ENCODE peak calls at places on chromosomes 1 and 21, in five cellular contexts. A is GM12892, E is T-cell, Y is NCI-H774, G is HEK293T. P is an unnamed sample.

GRCh38 chr1:94579876-94580294 is 38.3 kb upstream of the F3 start:
- DNase-seq in E (no peak), Y (no peak), G (no peak), A (no peak), P (no peak)

GRCh38 chr1:109314805-109315204 is 8.0 kb upstream of the MYBPHL start:
- DNase-seq in G (no peak), Y (no peak), A (no peak), E (no peak), P (no peak)

GRCh38 chr1:94616503-94616902 is 74.9 kb upstream of the F3 start:
- DNase-seq in A (no peak), Y (no peak), G (no peak), E (no peak), P (no peak)

GRCh38 chr1:53080769-53081168 is 18.8 kb downstream of the PODN start:
- DNase-seq in E (no peak), Y (no peak), G (no peak), A (no peak), P (no peak)

GRCh38 chr21:33075596-33076195 is 5.8 kb downstream of the OLIG1 start:
- DNase-seq in Y (no peak), E (no peak), A (no peak), G (no peak), P (no peak)

GRCh38 chr21:36909901-36910561 is 56.4 kb downstream of the HLCS start:
- DNase-seq in Y (no peak), G (no peak), A (no peak), E (no peak), P (no peak)

GRCh38 chr1:79726911-79727310 is 720.4 kb upstream of the ADGRL4 start:
- DNase-seq in E (no peak), G (no peak), Y (no peak), A (no peak), P (no peak)

GRCh38 chr21:35678393-35678792 is 381.9 kb downstream of the SETD4 start:
- DNase-seq in E (no peak), Y (no peak), A (no peak), G (no peak), P (no peak)

GRCh38 chr1:15141933-15142647 is 11.5 kb upstream of the TMEM51 start:
- DNase-seq in E (no peak), G (no peak), A (no peak), Y (no peak), P (no peak)

GRCh38 chr1:3133671-3134070 is 64.7 kb downstream of the PRDM16 start:
- DNase-seq in A (no peak), E (no peak), Y (no peak), G (no peak), P (no peak)

GRCh38 chr1:226978350-226979114 is 38.4 kb downstream of the COQ8A start:
- DNase-seq in Y (no peak), G (no peak), E (peak), A (no peak), P (no peak)

GRCh38 chr1:204095248-204095640 is 22.3 kb downstream of the SOX13 start:
- DNase-seq in G (no peak), A (no peak), E (no peak), Y (no peak), P (no peak)

GRCh38 chr1:185300152-185300551 is 16.9 kb downstream of the IVNS1ABP start:
- DNase-seq in E (no peak), A (no peak), Y (no peak), G (no peak), P (no peak)

GRCh38 chr1:68291763-68292384 is 59.6 kb upstream of the WLS start:
- DNase-seq in A (no peak), G (no peak), E (no peak), Y (no peak), P (no peak)

GRCh38 chr1:27388337-27389005 is 4.0 kb upstream of the GPR3 start:
- DNase-seq in G (peak), A (no peak), E (peak), Y (peak), P (peak)

GRCh38 chr1:93905734-93906133 is 3.5 kb downstream of the GCLM start:
- DNase-seq in G (no peak), Y (no peak), A (no peak), E (no peak), P (no peak)

GRCh38 chr1:149967041-149967440 is 30.4 kb upstream of the MTMR11 start:
- DNase-seq in A (no peak), E (no peak), Y (no peak), G (no peak), P (no peak)